ENCODE peak calls at places on chromosome 4, in eight cellular contexts. H, D, S, K, Q, U, W and F are unnamed samples.

GRCh38 chr4:183369073-183369472 is 46.8 kb upstream of the CLDN24 start:
- DNase-seq in D (no peak), H (no peak), Q (no peak), U (no peak), S (no peak), W (no peak), K (no peak), F (no peak)

GRCh38 chr4:159639924-159640323 is 537.0 kb downstream of the RAPGEF2 start:
- DNase-seq in W (no peak), S (no peak), Q (no peak), K (no peak), H (no peak), D (no peak), U (no peak), F (no peak)

GRCh38 chr4:158169931-158170690 is 2.7 kb downstream of the GASK1B start:
- DNase-seq in D (no peak), U (no peak), K (no peak), H (no peak), W (no peak), S (no peak), Q (no peak), F (no peak)

GRCh38 chr4:157804986-157805385 is 367.8 kb downstream of the GASK1B start:
- DNase-seq in K (no peak), Q (no peak), U (no peak), W (peak), D (no peak), S (no peak), H (no peak), F (no peak)

GRCh38 chr4:175514174-175514573 is 297.9 kb downstream of the GPM6A start:
- DNase-seq in D (no peak), U (no peak), H (no peak), S (no peak), W (no peak), Q (no peak), K (no peak), F (no peak)

GRCh38 chr4:165415910-165416309 is 37.1 kb downstream of the CPE start:
- DNase-seq in K (no peak), S (no peak), D (no peak), W (peak), H (no peak), Q (no peak), U (no peak), F (no peak)

GRCh38 chr4:106062452-106062875 is 167.2 kb downstream of the NPNT start:
- DNase-seq in W (no peak), D (no peak), H (no peak), Q (no peak), S (no peak), U (no peak), K (no peak), F (no peak)

GRCh38 chr4:156169011-156169410 is 215.3 kb upstream of the CTSO start:
- DNase-seq in K (no peak), H (no peak), S (peak), Q (peak), U (peak), D (no peak), W (peak), F (peak)

GRCh38 chr4:186203391-186203802 is 12.0 kb downstream of the CYP4V2 start:
- DNase-seq in S (no peak), U (no peak), W (no peak), K (no peak), D (no peak), Q (no peak), H (no peak), F (no peak)

GRCh38 chr4:105306158-105306781 is 159.6 kb downstream of the TET2 start:
- DNase-seq in W (no peak), S (no peak), Q (peak), K (no peak), H (no peak), D (no peak), U (no peak), F (no peak)

GRCh38 chr4:6909113-6909969 is at the start of gene TBC1D14:
- DNase-seq in H (peak), Q (peak), W (peak), D (peak), S (peak), U (peak), K (peak), F (peak)

GRCh38 chr4:182871616-182872015 is 45.6 kb downstream of the DCTD start:
- DNase-seq in S (no peak), D (no peak), H (no peak), W (no peak), U (no peak), K (no peak), Q (no peak), F (no peak)

GRCh38 chr4:55351824-55352223 is 5.8 kb downstream of the SRD5A3 start:
- DNase-seq in W (no peak), K (no peak), Q (no peak), U (no peak), H (no peak), S (no peak), D (no peak), F (no peak)

GRCh38 chr4:6347511-6348045 is 77.9 kb downstream of the WFS1 start:
- DNase-seq in D (no peak), U (no peak), H (no peak), W (no peak), S (no peak), Q (no peak), K (no peak), F (no peak)

GRCh38 chr4:164442167-164442566 is 311.8 kb upstream of the SMIM31 start:
- DNase-seq in S (no peak), U (no peak), Q (no peak), W (no peak), H (no peak), K (no peak), D (no peak), F (no peak)

GRCh38 chr4:139676365-139676764 is 10.7 kb downstream of the MGST2 start:
- DNase-seq in S (no peak), D (no peak), W (no peak), H (no peak), U (no peak), Q (no peak), K (no peak), F (peak)

GRCh38 chr4:106002979-106003378 is 107.7 kb downstream of the NPNT start:
- DNase-seq in S (no peak), U (no peak), Q (no peak), H (no peak), K (no peak), W (no peak), D (no peak), F (no peak)

GRCh38 chr4:22736912-22737311 is 44.2 kb downstream of the GBA3 start:
- DNase-seq in H (no peak), W (no peak), D (no peak), U (no peak), S (no peak), K (no peak), Q (no peak), F (no peak)

GRCh38 chr4:18075823-18076433 is 54.4 kb upstream of the LCORL start:
- DNase-seq in K (peak), D (no peak), U (peak), H (peak), Q (peak), W (peak), S (no peak), F (no peak)

GRCh38 chr4:88587285-88587684 is 5.0 kb upstream of the HERC3 start:
- DNase-seq in W (no peak), D (no peak), S (no peak), U (no peak), H (no peak), K (no peak), Q (no peak), F (no peak)

GRCh38 chr4:16089156-16089555 is 5.3 kb upstream of the PROM1 start:
- DNase-seq in S (no peak), H (no peak), K (no peak), W (no peak), D (no peak), Q (no peak), U (no peak), F (no peak)

GRCh38 chr4:16090306-16090705 is 6.5 kb upstream of the PROM1 start:
- DNase-seq in K (no peak), S (no peak), D (no peak), W (no peak), Q (no peak), H (no peak), U (no peak), F (no peak)

GRCh38 chr4:16092682-16093319 is 9.0 kb upstream of the PROM1 start:
- DNase-seq in S (no peak), H (no peak), K (no peak), D (no peak), Q (no peak), W (peak), U (no peak), F (no peak)
- TF ChIP-seq CTCF in S (no peak), H (no peak), K (no peak), D (no peak), Q (no peak), W (peak), U (no peak), F (no peak)

GRCh38 chr4:31791666-31792065 is 1071.5 kb downstream of the PCDH7 start:
- DNase-seq in K (no peak), S (no peak), H (no peak), U (no peak), W (peak), Q (no peak), D (no peak), F (no peak)

GRCh38 chr4:31788676-31789075 is 1068.5 kb downstream of the PCDH7 start:
- DNase-seq in Q (no peak), U (no peak), H (no peak), D (no peak), S (no peak), K (no peak), W (peak), F (no peak)

GRCh38 chr4:31793907-31794306 is 1073.7 kb downstream of the PCDH7 start:
- DNase-seq in U (no peak), Q (no peak), D (no peak), K (no peak), S (no peak), H (no peak), W (no peak), F (no peak)
- TF ChIP-seq CTCF in U (no peak), Q (no peak), D (no peak), K (no peak), S (peak), H (no peak), W (peak), F (no peak)

DNA sequence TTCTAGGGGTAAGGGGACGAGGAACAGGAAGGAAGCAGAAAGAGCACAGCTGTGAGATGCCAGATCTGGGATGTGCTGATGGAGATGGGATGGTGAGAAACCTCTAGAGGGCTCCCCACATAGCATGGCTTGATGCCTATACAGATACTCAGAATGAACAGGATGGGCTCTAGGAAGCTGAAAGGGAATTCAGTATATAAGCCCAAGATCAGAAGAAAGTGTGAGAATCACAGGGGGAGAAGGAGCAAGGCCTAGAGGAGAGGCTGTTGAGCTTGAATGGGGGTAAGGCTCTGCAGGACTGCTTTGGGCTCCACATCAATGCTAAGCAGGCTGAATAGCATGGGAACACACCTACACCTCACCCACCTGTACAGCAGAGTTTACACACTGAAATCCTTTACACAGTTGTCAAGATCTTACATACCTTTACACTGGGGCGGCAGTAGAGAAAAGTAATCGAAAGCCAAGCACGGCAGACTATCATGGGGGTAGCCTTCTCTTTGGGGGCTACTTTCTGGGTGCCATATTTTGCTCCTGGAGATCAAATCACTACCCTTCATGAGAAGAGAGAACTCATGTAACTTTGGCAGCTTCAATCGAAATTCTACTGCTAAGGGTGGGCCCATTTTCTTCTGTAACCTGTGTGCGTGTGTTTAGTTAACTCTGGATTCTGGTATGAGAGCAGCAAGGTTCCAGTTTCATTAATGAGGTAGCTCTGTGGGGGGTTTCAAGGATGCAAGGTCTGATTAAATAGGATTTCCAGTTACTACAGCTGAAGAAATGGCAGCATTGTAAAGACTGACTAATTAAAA is 30.6 kb downstream of the HOPX start:
- DNase-seq in W (peak), H (no peak), S (no peak), D (no peak), Q (no peak), U (no peak), K (no peak), F (no peak)
- TF ChIP-seq CTCF in W (no peak), H (no peak), S (no peak), D (no peak), Q (no peak), U (no peak), K (no peak), F (no peak)

GRCh38 chr4:95124906-95125504 is 367.2 kb downstream of the BMPR1B start:
- DNase-seq in W (peak), H (no peak), K (no peak), U (no peak), Q (peak), S (no peak), D (peak), F (no peak)
- TF ChIP-seq CTCF in W (peak), H (peak), K (no peak), U (peak), Q (peak), S (peak), D (peak), F (no peak)

GRCh38 chr4:138114434-138114833 is 127.7 kb downstream of the SLC7A11 start:
- DNase-seq in Q (peak), S (no peak), H (no peak), D (no peak), U (no peak), K (no peak), W (no peak), F (no peak)
- TF ChIP-seq CTCF in Q (no peak), S (no peak), H (no peak), D (no peak), U (no peak), K (no peak), W (no peak), F (no peak)

GRCh38 chr4:14893713-14894112 is 108.6 kb upstream of the CPEB2 start:
- DNase-seq in U (no peak), Q (no peak), W (no peak), K (no peak), D (no peak), S (no peak), H (no peak), F (no peak)
- TF ChIP-seq CTCF in U (no peak), Q (no peak), W (no peak), K (no peak), D (no peak), S (no peak), H (no peak), F (no peak)

DNA sequence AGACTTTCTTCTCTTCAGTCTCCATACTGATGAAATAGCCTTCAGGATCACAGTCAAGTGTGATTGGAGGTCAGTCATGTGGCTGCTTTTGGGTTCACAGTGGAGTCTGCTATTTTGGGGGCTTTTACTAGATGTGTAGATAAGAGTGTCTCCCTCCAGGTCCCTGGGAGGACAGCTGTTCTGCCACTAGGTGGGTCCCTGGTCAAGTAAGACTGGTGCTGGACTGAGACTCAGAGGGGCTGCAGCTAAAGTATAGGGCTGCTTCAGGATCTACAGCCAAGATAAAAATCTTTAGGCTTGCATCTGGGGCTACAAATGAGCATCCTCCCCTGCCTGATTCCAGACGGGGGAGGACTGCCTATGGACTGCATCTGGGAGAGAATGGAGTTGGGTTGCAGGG is 200.7 kb upstream of the ANKRD50 start:
- DNase-seq in Q (no peak), K (no peak), S (no peak), W (no peak), D (no peak), U (no peak), H (no peak), F (no peak)
- TF ChIP-seq CTCF in Q (no peak), K (no peak), S (no peak), W (no peak), D (no peak), U (no peak), H (no peak), F (no peak)